ENCODE peak calls at places on chromosomes 13 and 19, in ten cellular contexts. X, S, F, R, Z, G, Y, B, P and M are unnamed samples.

GRCh38 chr19:39236527-39236926 is 8.3 kb downstream of the IFNL3 start:
- DNase-seq in P (no peak), Z (no peak), X (peak; percentile 24), F (no peak), R (no peak), B (no peak), S (no peak), G (no peak), Y (no peak), M (no peak)

GRCh38 chr13:94702181-94703041 is 9.9 kb downstream of the SOX21 start:
- DNase-seq in R (no peak), X (no peak), G (no peak), S (no peak), P (no peak), F (peak; percentile 55), Z (no peak), Y (no peak), B (no peak), M (no peak)

GRCh38 chr19:10044390-10044789 is 31.1 kb downstream of the RDH8 start:
- DNase-seq in S (no peak), R (no peak), X (no peak), F (no peak), B (peak; percentile 40), P (no peak), G (no peak), Y (no peak), Z (no peak), M (no peak)

GRCh38 chr19:32465176-32465575 is 59.6 kb downstream of the DPY19L3 start:
- DNase-seq in P (no peak), X (no peak), F (no peak), Z (no peak), G (no peak), R (no peak), S (no peak), Y (no peak), B (no peak), M (no peak)

GRCh38 chr19:10769533-10770491 is 51.9 kb downstream of the DNM2 start:
- DNase-seq in S (peak; percentile 68), R (no peak), F (peak; percentile 39), P (no peak), G (peak; percentile 34), Z (peak; percentile 26), X (no peak), Y (peak; percentile 68), B (no peak), M (peak; percentile 80)

GRCh38 chr19:963401-964022 is 20.6 kb upstream of the WDR18 start:
- DNase-seq in B (no peak), Z (no peak), S (no peak), R (no peak), Y (no peak), F (no peak), X (no peak), G (no peak), P (no peak), M (no peak)

GRCh38 chr19:42166336-42166735 is 34.1 kb upstream of the POU2F2 start:
- DNase-seq in S (no peak), R (no peak), B (no peak), P (no peak), Y (no peak), X (no peak), Z (no peak), G (no peak), F (no peak), M (no peak)

GRCh38 chr13:97005631-97006262 is 11.5 kb upstream of the OXGR1 start:
- DNase-seq in X (no peak), Y (no peak), F (no peak), S (no peak), R (peak; percentile 42), P (no peak), B (no peak), G (peak; percentile 63), Z (peak; percentile 76), M (no peak)

GRCh38 chr19:47448360-47448727 is 23.3 kb downstream of the SLC8A2 start:
- DNase-seq in G (no peak), P (no peak), B (no peak), X (no peak), Y (no peak), Z (no peak), F (no peak), S (no peak), R (no peak), M (no peak)
- H3K4me3 ChIP-seq in G (no peak overlapping the region), P (no peak overlapping the region), B (no peak overlapping the region), X (no peak overlapping the region), Y (no peak overlapping the region), Z (no peak overlapping the region), F (peak overlapping the region; percentile 67), S (no peak overlapping the region), R (no peak overlapping the region), M (no peak overlapping the region)

DNA sequence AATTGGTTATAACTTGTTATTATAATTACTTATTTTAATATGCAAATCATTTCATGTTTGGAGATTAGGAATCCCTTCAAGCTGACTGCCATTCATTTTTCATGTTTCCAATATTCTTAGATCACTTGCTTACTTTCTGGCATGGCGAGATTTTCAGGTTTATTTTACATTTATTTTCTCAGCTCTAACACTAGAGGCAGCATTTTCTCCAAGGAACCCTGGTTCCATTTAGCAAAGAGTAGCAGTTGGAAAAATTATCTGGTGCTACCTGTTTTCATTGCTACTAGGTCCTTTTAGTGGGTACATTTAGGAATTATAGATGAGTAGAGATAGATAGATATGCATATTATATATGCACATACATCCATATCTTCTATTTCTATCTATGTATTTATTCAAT is 90.9 kb upstream of the TRPC4 start:
- DNase-seq in S (no peak), Z (peak; percentile 1), R (no peak), B (no peak), Y (no peak), F (peak; percentile 48), X (no peak), P (no peak), G (no peak), M (no peak)
- TF ChIP-seq CTCF in S (no peak), Z (peak; percentile 16), R (peak; percentile 10), B (peak; percentile 7), Y (no peak), F (peak; percentile 36), X (no peak), P (no peak), G (peak; percentile 15), M (no peak)

DNA sequence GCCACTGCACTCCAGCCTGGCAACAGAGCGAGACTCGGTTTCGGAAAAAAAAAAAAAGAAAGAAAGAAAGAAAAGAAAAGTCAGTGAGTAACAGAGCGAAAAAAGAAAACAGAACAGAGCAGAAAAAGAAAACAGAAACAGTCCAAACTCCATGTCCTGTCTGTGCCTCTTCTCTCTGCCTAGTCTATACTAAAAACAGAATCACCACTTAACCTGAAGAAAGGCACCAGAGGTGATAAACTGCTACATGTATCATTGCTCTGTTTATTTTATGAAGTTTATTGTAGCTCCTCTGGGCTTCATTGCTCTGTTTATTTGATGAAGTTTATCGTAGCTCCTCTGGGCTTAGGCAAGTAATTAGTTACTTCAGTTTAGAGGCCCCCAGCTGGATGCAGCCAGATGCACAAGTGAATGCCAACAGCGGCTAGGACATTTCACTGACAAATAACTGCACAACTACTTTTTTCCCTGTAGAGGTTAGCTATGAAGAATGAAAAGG is 39.2 kb downstream of the TBC1D4 start:
- DNase-seq in S (no peak), G (peak; percentile 46), Z (peak; percentile 13), R (no peak), P (no peak), F (no peak), X (no peak), Y (no peak), B (no peak), M (no peak)
- H3K27ac ChIP-seq in S (no peak overlapping the region), G (no peak overlapping the region), Z (no peak overlapping the region), R (no peak overlapping the region), P (no peak overlapping the region), F (no peak overlapping the region), X (no peak overlapping the region), Y (no peak overlapping the region), B (no peak overlapping the region), M (peak overlapping the region; percentile 95)

DNA sequence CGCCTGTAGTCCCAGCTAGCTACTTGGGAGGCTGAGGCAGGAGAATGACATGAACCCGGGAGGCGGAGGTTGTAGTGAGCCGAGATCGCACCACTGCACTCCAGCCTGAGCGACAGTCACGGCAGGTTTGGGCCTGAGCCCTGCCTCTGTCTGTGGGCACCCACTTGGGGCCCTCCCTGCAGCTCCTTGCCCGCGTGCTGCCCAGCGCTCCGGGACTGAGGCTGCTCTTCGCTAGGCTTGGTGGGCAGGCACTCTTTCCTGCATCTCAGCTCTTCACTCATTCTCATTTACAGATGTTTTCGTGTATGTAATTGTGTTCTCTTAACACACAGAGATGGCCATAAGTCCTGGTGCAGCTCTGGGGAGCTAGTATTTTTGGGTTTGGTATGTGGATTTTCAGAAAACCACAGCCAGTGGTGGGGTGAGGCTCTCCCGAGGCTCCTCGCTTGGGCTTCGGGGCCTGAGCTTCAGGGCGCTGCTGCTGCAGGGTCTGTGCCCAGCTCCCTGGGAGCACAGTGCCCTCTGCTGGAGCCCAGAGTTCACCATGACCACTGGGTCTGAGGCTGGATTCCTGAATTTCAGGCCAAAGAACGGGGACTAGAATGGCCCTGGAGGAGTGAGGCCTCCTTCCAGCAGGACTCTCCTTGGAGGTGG is 15.2 kb downstream of the UPF1 start:
- DNase-seq in S (peak; percentile 82), B (peak; percentile 68), G (peak; percentile 80), Z (peak; percentile 69), P (peak; percentile 87), Y (peak; percentile 80), R (peak; percentile 59), F (peak; percentile 92), X (peak; percentile 66), M (peak; percentile 44)
- H3K4me3 ChIP-seq in S (no peak overlapping the region), B (no peak overlapping the region), G (no peak overlapping the region), Z (no peak overlapping the region), P (no peak overlapping the region), Y (no peak overlapping the region), R (no peak overlapping the region), F (no peak overlapping the region), X (no peak overlapping the region), M (no peak overlapping the region)